ENCODE peak calls at places on chromosomes 3 and 15, in six cellular contexts. K, P, O, Y, J and D are unnamed samples.

GRCh38 chr3:119237299-119237698 is 3.4 kb downstream of the B4GALT4 start:
- DNase-seq in K (no peak), P (no peak), O (no peak), Y (no peak), J (no peak), D (no peak)

GRCh38 chr3:81910244-81910852 is 148.9 kb upstream of the GBE1 start:
- DNase-seq in K (peak), P (no peak), O (no peak), Y (peak), J (peak), D (peak)

GRCh38 chr3:158659454-158660237 is 12.8 kb downstream of the LXN start:
- DNase-seq in K (peak), P (no peak), O (peak), Y (peak), J (peak), D (peak)

GRCh38 chr3:117016359-117016758 is 306.8 kb downstream of the TUSC7 start:
- DNase-seq in K (no peak), P (no peak), O (no peak), Y (no peak), J (no peak), D (no peak)

GRCh38 chr3:112017081-112017480 is 17.5 kb upstream of the TMPRSS7 start:
- DNase-seq in K (no peak), P (no peak), O (no peak), Y (no peak), J (no peak), D (no peak)

GRCh38 chr15:34654625-34655024 is 71.2 kb upstream of the GOLGA8B start:
- DNase-seq in K (no peak), P (no peak), O (no peak), Y (no peak), J (no peak), D (no peak)

GRCh38 chr3:46710229-46710628 is 7.4 kb downstream of the PRSS50 start:
- DNase-seq in K (no peak), P (no peak), O (peak), Y (no peak), J (no peak), D (no peak)

GRCh38 chr3:159486580-159486979 is 502.1 kb upstream of the IL12A start:
- DNase-seq in K (no peak), P (no peak), O (no peak), Y (no peak), J (peak), D (no peak)

GRCh38 chr3:139654637-139655365 is 23.0 kb downstream of the NMNAT3 start:
- DNase-seq in K (no peak), P (no peak), O (no peak), Y (no peak), J (no peak), D (no peak)

GRCh38 chr15:39025331-39025730 is 460.7 kb upstream of the RASGRP1 start:
- DNase-seq in K (no peak), P (no peak), O (no peak), Y (no peak), J (no peak), D (no peak)

GRCh38 chr3:69444980-69445379 is 59.1 kb upstream of the FRMD4B start:
- DNase-seq in K (no peak), P (no peak), O (no peak), Y (no peak), J (peak), D (no peak)

GRCh38 chr3:10272977-10273376 is 19.8 kb downstream of the GHRL start:
- DNase-seq in K (no peak), P (no peak), O (no peak), Y (no peak), J (no peak), D (no peak)

GRCh38 chr3:130395916-130396315 is 50.4 kb downstream of the COL6A5 start:
- DNase-seq in K (no peak), P (no peak), O (no peak), Y (no peak), J (peak), D (no peak)

GRCh38 chr3:48467473-48468267 is 21.1 kb downstream of the ATRIP start:
- DNase-seq in K (no peak), P (no peak), O (no peak), Y (no peak), J (no peak), D (no peak)

GRCh38 chr3:14423963-14424362 is 21.6 kb downstream of the SLC6A6 start:
- DNase-seq in K (no peak), P (no peak), O (no peak), Y (no peak), J (no peak), D (no peak)

GRCh38 chr3:24237971-24238767 is 256.5 kb downstream of the THRB start:
- DNase-seq in K (peak), P (peak), O (peak), Y (peak), J (peak), D (peak)

GRCh38 chr3:53680026-53680425 is 166.2 kb downstream of the CHDH start:
- DNase-seq in K (peak), P (no peak), O (peak), Y (peak), J (no peak), D (no peak)

GRCh38 chr15:50055333-50056278 is 63.4 kb downstream of the ATP8B4 start:
- DNase-seq in K (peak), P (no peak), O (no peak), Y (no peak), J (no peak), D (no peak)

DNA sequence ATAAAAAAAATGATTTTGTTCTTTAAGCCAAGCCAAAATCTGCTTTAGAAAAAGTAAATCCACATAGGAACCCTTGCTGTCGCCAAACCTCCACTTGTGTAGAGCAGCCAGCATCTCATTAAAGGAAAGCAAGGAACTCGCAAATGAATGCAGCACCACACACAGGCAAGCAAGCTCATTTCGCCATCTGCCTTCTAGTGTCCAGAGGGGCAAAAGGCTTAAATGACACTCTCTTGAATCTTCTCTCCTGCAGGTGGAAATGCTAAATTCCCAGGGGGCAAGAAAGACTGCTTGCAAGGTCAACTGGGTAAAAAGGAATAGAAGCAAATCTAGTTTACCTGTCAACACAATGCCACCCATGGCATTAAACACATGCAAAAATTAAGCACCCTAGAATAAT is 2.4 kb downstream of the MB21D2 start:
- DNase-seq in K (no peak), P (no peak), O (no peak), Y (no peak), J (peak), D (peak)
- TF ChIP-seq CTCF in K (no peak), P (no peak), O (no peak), Y (no peak), J (peak), D (peak)

GRCh38 chr3:52090620-52091468 is 34.5 kb upstream of the DUSP7 start:
- DNase-seq in K (no peak), P (no peak), O (no peak), Y (no peak), J (no peak), D (no peak)
- TF ChIP-seq CTCF in K (no peak), P (peak), O (no peak), Y (no peak), J (no peak), D (no peak)

GRCh38 chr3:44400771-44401170 is 62.2 kb downstream of the TCAIM start:
- DNase-seq in K (no peak), P (no peak), O (no peak), Y (no peak), J (no peak), D (no peak)

GRCh38 chr3:44398853-44399252 is 60.3 kb downstream of the TCAIM start:
- DNase-seq in K (no peak), P (no peak), O (no peak), Y (no peak), J (no peak), D (no peak)

GRCh38 chr3:44402548-44402947 is 64.0 kb downstream of the TCAIM start:
- DNase-seq in K (no peak), P (no peak), O (no peak), Y (no peak), J (no peak), D (no peak)
- TF ChIP-seq CTCF in K (no peak), P (no peak), O (no peak), Y (no peak), J (no peak), D (no peak)

DNA sequence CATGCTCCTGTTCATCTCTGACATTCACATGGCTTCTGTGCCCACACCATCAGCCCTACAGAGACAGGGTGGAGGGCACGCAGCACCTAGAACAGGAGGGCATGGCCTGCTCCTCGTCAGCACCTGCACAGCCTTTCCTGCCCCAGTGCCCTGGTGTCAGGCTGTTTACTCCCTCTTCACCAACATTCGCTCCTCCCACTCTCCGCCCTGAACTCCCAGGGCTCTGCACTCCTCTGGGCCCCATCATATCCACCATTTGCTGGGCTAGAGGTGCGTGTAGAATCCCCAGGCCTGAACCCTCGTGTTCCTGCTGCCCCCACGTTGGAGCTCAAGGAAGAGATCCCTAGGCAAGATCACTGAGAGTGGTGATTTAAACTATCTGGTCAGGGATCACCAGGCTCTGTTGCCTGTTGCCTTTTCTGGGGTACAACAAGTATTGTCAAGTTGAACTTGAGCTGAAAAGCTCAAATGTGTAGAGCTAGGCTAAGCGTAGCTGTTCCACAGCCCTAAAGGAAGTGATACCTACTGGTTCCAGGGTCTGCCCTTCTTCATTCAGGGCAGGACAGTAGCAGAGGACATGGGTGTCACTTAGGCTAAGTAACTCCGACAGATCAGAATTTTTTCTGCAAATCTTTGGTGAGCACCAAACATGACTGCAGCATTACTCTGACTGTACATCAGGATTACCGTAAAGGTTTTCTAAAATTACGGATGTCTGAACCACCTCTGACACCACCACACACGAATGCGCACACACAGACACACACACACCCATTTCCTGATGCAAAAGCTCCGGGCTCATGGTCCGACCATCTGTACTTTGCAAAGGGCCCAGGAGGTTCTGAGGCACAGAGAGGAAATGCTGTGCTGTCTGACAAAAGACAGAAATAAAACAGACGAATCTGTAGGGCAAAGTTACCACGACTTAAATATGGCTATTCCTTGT is 43.7 kb upstream of the GNB5 start:
- DNase-seq in K (no peak), P (no peak), O (no peak), Y (no peak), J (no peak), D (peak)
- TF ChIP-seq CTCF in K (no peak), P (no peak), O (no peak), Y (no peak), J (no peak), D (no peak)